ENCODE peak calls at places on chromosomes 16 and 17, in ten cellular contexts. F is NCI-H1048, R is endothelial cell, L is caudate nucleus, Q is astrocyte of the spinal cord, Z is HTR-8/SVneo, Y is mucosa of gallbladder, G is T-helper 1 cell, A is cerebellar cortex, W is hypothalamus. T is an unnamed sample.

GRCh38 chr16:78748471-78748929 is 649.0 kb downstream of the WWOX start:
- DNase-seq in L (no peak), W (no peak), F (peak; percentile 1), Y (no peak), Z (no peak), R (no peak), A (no peak), Q (no peak), G (no peak), T (no peak)

GRCh38 chr16:4298761-4299522 is 16.9 kb upstream of the GLIS2 start:
- DNase-seq in R (peak; percentile 52), Y (peak; percentile 84), F (no peak), A (no peak), L (no peak), Q (peak; percentile 91), Z (peak; percentile 95), W (no peak), G (no peak), T (no peak)

GRCh38 chr17:72171703-72172670 is 51.2 kb downstream of the SOX9 start:
- DNase-seq in Z (no peak), R (no peak), Q (no peak), A (peak; percentile 78), L (no peak), G (no peak), F (no peak), Y (no peak), W (no peak), T (no peak)

GRCh38 chr16:20900299-20901067 is at the start of the genes DCUN1D3 and LYRM1:
- DNase-seq in Z (peak; percentile 90), F (peak; percentile 86), Q (peak; percentile 100), W (peak; percentile 92), L (peak; percentile 64), R (peak; percentile 94), Y (peak; percentile 96), G (peak; percentile 87), A (peak; percentile 99), T (peak; percentile 83)

GRCh38 chr17:80872999-80873951 is 118.4 kb upstream of the CHMP6 start:
- DNase-seq in Z (no peak), G (no peak), W (no peak), A (no peak), R (no peak), Y (no peak), Q (no peak), L (no peak), F (no peak), T (peak; percentile 71)

GRCh38 chr17:62319846-62320245 is 60.5 kb upstream of the EFCAB3 start:
- DNase-seq in Z (no peak), L (no peak), R (no peak), Y (no peak), Q (no peak), A (no peak), F (no peak), G (no peak), W (no peak), T (no peak)

GRCh38 chr17:7790150-7790549 is 43.9 kb upstream of the KDM6B start:
- DNase-seq in R (no peak), F (no peak), A (no peak), Z (no peak), Y (no peak), L (no peak), G (no peak), Q (no peak), W (no peak), T (no peak)

GRCh38 chr16:11139624-11140375 is 116.2 kb downstream of the SOCS1 start:
- DNase-seq in R (peak; percentile 55), L (no peak), F (no peak), Q (peak; percentile 18), G (no peak), A (no peak), Y (no peak), Z (no peak), W (no peak), T (no peak)

GRCh38 chr17:6575596-6575988 is 19.2 kb upstream of the PITPNM3 start:
- DNase-seq in Z (no peak), Q (no peak), Y (no peak), F (no peak), R (no peak), G (no peak), W (no peak), A (no peak), L (no peak), T (no peak)